ENCODE peak calls at places on chromosomes 7 and 10, in seven cellular contexts. R is CD4-positive, alpha-beta T cell; U is stimulated activated CD4-positive, alpha-beta T cell treated with anti-CD3 and anti-CD28 coated beads, Interleukin-2, amount 100 ng/mL, for 48 hours; A is Daoy; W is SK-MEL-5; L is astrocyte of the cerebellum; Z is uterus. X is an unnamed sample.

GRCh38 chr10:132436861-132437410 is 39.9 kb downstream of the PWWP2B start:
- DNase-seq in R (no peak), U (no peak), A (no peak), W (no peak), L (no peak), Z (no peak), X (no peak)

GRCh38 chr10:69515699-69516547 is 57.3 kb downstream of the NEUROG3 start:
- DNase-seq in R (peak), U (peak), A (peak), W (peak), L (peak), Z (no peak), X (peak)

GRCh38 chr7:158695726-158696452 is 8.7 kb downstream of the NCAPG2 start:
- DNase-seq in R (peak), U (no peak), A (peak), W (peak), L (peak), Z (peak), X (no peak)

GRCh38 chr7:12229046-12229445 is 18.0 kb downstream of the TMEM106B start:
- DNase-seq in R (no peak), U (no peak), A (no peak), W (no peak), L (no peak), Z (no peak), X (no peak)

GRCh38 chr7:78175744-78176143 is 377.2 kb downstream of the PHTF2 start:
- DNase-seq in R (no peak), U (no peak), A (no peak), W (no peak), L (no peak), Z (no peak), X (no peak)

GRCh38 chr10:78937388-78937787 is 131.4 kb upstream of the ZMIZ1 start:
- DNase-seq in R (no peak), U (no peak), A (no peak), W (no peak), L (no peak), Z (no peak), X (no peak)

GRCh38 chr10:54940418-54940817 is 139.4 kb upstream of the PCDH15 start:
- DNase-seq in R (no peak), U (no peak), A (no peak), W (peak), L (no peak), Z (no peak), X (no peak)

GRCh38 chr10:22976535-22976934 is 48.7 kb downstream of the ARMC3 start:
- DNase-seq in R (no peak), U (no peak), A (no peak), W (no peak), L (no peak), Z (no peak), X (no peak)

GRCh38 chr10:7948601-7949000 is 105.9 kb upstream of the GATA3 start:
- DNase-seq in R (no peak), U (no peak), A (peak), W (no peak), L (no peak), Z (no peak), X (no peak)

GRCh38 chr10:34766811-34767516 is 48.1 kb downstream of the PARD3 start:
- DNase-seq in R (no peak), U (no peak), A (no peak), W (no peak), L (no peak), Z (no peak), X (no peak)

GRCh38 chr10:16712883-16713282 is 104.3 kb downstream of the RSU1 start:
- DNase-seq in R (no peak), U (no peak), A (no peak), W (no peak), L (no peak), Z (no peak), X (no peak)

X was measured in T-helper 9 cell.